ENCODE peak calls at places on chromosomes 5 and 9, in ten cellular contexts. Z is progenitor cell of endocrine pancreas, A is choroid plexus epithelial cell, H is psoas muscle, B is astrocyte of the cerebellum, G is glutamatergic neuron, J is fibroblast of lung, D is IMR-90, Q is osteocyte, U is endodermal cell. L is an unnamed sample.

GRCh38 chr9:74940600-74940999 is 12.1 kb downstream of the C9orf40 start:
- DNase-seq in Z (no peak), A (no peak), H (no peak), B (no peak), G (no peak), J (no peak), D (peak; percentile 12), Q (no peak), U (no peak), L (no peak)

GRCh38 chr5:65914644-65915196 is 11.7 kb upstream of the ERBIN start:
- DNase-seq in Z (no peak), A (no peak), H (no peak), B (no peak), G (no peak), J (no peak), D (no peak), Q (no peak), U (no peak), L (no peak)

GRCh38 chr5:142571351-142571750 is 114.5 kb downstream of the FGF1 start:
- DNase-seq in Z (no peak), A (no peak), H (no peak), B (no peak), G (no peak), J (no peak), D (no peak), Q (no peak), U (peak; percentile 55), L (no peak)

GRCh38 chr5:177985430-177986040 is 10.5 kb downstream of the PROP1 start:
- DNase-seq in Z (no peak), A (no peak), H (no peak), B (no peak), G (no peak), J (no peak), D (no peak), Q (peak; percentile 79), U (no peak), L (no peak)

GRCh38 chr5:6404129-6404528 is 25.8 kb upstream of the MED10 start:
- DNase-seq in Z (no peak), A (peak; percentile 2), H (no peak), B (no peak), G (no peak), J (peak; percentile 40), D (peak; percentile 41), Q (no peak), U (no peak), L (no peak)

GRCh38 chr5:2750758-2751464 is 566 bp downstream of the IRX2 start:
- DNase-seq in Z (no peak), A (no peak), H (no peak), B (no peak), G (peak; percentile 70), J (peak; percentile 50), D (no peak), Q (no peak), U (peak; percentile 80), L (peak; percentile 65)

GRCh38 chr5:154673506-154673905 is 81.7 kb upstream of the LARP1 start:
- DNase-seq in Z (no peak), A (no peak), H (no peak), B (no peak), G (no peak), J (no peak), D (no peak), Q (no peak), U (no peak), L (no peak)

GRCh38 chr5:78824826-78825225 is 160.3 kb downstream of the ARSB start:
- DNase-seq in Z (no peak), A (no peak), H (no peak), B (peak; percentile 31), G (no peak), J (peak; percentile 84), D (peak; percentile 38), Q (no peak), U (no peak), L (no peak)

GRCh38 chr5:163815240-163815791 is 309.9 kb downstream of the MAT2B start:
- DNase-seq in Z (no peak), A (peak; percentile 61), H (no peak), B (no peak), G (no peak), J (peak; percentile 14), D (peak; percentile 9), Q (no peak), U (no peak), L (no peak)

GRCh38 chr5:166509085-166509484 is 1782.4 kb upstream of the WWC1 start:
- DNase-seq in Z (peak; percentile 14), A (no peak), H (no peak), B (peak; percentile 22), G (no peak), J (peak; percentile 5), D (no peak), Q (no peak), U (peak; percentile 53), L (peak; percentile 43)

GRCh38 chr9:130017035-130017909 is 25.7 kb downstream of the FNBP1 start:
- DNase-seq in Z (no peak), A (peak; percentile 52), H (no peak), B (peak; percentile 81), G (no peak), J (peak; percentile 77), D (peak; percentile 27), Q (no peak), U (no peak), L (no peak)

GRCh38 chr9:116359958-116360357 is 206.4 kb downstream of the PAPPA start:
- DNase-seq in Z (no peak), A (no peak), H (no peak), B (no peak), G (no peak), J (no peak), D (no peak), Q (no peak), U (no peak), L (no peak)
- TF ChIP-seq CTCF in Z (no peak), A (no peak), H (no peak), B (no peak), G (no peak), J (no peak), D (no peak), Q (no peak), U (no peak), L (no peak)

DNA sequence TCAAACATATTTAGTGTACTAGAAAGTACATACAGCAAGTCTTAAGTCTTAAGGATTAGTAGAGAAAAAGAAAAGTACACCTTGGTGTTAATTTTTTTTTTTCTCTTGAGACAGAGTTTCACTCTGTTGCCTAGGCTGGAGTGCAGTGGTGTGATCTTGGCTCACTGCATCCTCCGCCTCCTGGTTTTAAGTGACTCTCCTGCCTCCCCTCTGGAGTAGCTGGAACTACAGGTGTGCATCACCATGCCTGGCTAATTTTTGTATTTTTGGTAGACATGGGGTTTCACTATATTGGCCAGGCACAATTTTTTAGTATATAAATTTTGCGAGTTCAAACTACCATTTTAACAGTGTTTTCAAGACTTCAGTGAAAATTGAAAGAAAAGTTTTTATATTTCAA is 1941.1 kb upstream of the CDH6 start:
- DNase-seq in Z (no peak), A (no peak), H (no peak), B (no peak), G (no peak), J (no peak), D (no peak), Q (no peak), U (no peak), L (no peak)
- TF ChIP-seq CTCF in Z (peak; percentile 13), A (no peak), H (no peak), B (no peak), G (no peak), J (no peak), D (no peak), Q (no peak), U (peak; percentile 56), L (no peak)

GRCh38 chr9:37675661-37676060 is 24.9 kb downstream of the FRMPD1 start:
- DNase-seq in Z (no peak), A (no peak), H (no peak), B (no peak), G (no peak), J (no peak), D (no peak), Q (no peak), U (no peak), L (no peak)

GRCh38 chr9:37677435-37677834 is 26.7 kb downstream of the FRMPD1 start:
- DNase-seq in Z (no peak), A (no peak), H (no peak), B (no peak), G (no peak), J (no peak), D (no peak), Q (no peak), U (no peak), L (no peak)

GRCh38 chr9:37679649-37680402 is 29.1 kb downstream of the FRMPD1 start:
- DNase-seq in Z (no peak), A (no peak), H (no peak), B (no peak), G (no peak), J (no peak), D (no peak), Q (no peak), U (no peak), L (no peak)

GRCh38 chr9:37676411-37676830 is 25.7 kb downstream of the FRMPD1 start:
- DNase-seq in Z (no peak), A (no peak), H (peak; percentile 33), B (no peak), G (no peak), J (no peak), D (no peak), Q (no peak), U (no peak), L (no peak)

DNA sequence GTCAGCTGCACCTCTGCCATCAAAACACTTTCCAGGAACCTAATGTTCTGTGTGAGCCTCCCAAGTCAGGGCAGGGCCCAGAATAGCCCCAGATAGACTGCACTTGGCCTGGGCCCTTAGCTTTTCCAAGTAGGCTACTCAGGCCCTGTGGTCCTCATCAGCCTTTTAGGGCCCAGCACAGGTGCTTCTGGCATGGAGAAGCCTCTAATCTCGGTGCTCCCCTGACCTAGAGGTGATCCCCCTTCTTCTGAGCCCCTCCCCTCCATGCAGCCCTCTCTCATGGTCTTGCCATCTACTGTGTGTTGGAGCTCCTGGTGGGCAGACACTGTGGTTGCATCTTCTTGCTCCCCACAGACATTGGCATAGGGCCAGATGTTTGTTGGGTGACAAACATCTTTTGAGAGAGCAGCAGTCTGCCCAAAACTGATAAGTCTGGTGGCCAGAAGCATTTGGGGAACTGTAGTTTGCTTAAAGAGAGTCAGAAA is 28.1 kb downstream of the FRMPD1 start:
- DNase-seq in Z (no peak), A (peak; percentile 4), H (no peak), B (no peak), G (no peak), J (no peak), D (no peak), Q (no peak), U (no peak), L (no peak)
- TF ChIP-seq CTCF in Z (no peak), A (no peak), H (no peak), B (no peak), G (no peak), J (no peak), D (no peak), Q (no peak), U (peak; percentile 38), L (no peak)

GRCh38 chr5:147393866-147394265 is 116.0 kb downstream of the DPYSL3 start:
- DNase-seq in Z (no peak), A (no peak), H (no peak), B (no peak), G (peak; percentile 57), J (no peak), D (no peak), Q (no peak), U (peak; percentile 88), L (peak; percentile 25)
- TF ChIP-seq CTCF in Z (peak; percentile 41), A (peak; percentile 41), H (no peak), B (peak; percentile 54), G (peak; percentile 50), J (peak; percentile 29), D (peak; percentile 20), Q (peak; percentile 25), U (peak; percentile 88), L (peak; percentile 13)

GRCh38 chr9:76358628-76359283 is 35.5 kb downstream of the RFK start:
- DNase-seq in Z (no peak), A (no peak), H (no peak), B (no peak), G (no peak), J (no peak), D (no peak), Q (no peak), U (no peak), L (no peak)
- TF ChIP-seq CTCF in Z (no peak), A (no peak), H (no peak), B (no peak), G (no peak), J (no peak), D (no peak), Q (no peak), U (no peak), L (no peak)

L was measured in nephron progenitor cell.